ENCODE peak calls at places on chromosomes 13 and 19, in six cellular contexts. A is brain microvascular endothelial cell, R is A673, V is spleen, S is stomach, I is fibroblast of lung. T is an unnamed sample.

GRCh38 chr13:33009019-33009418 is 7.2 kb upstream of the KL start:
- DNase-seq in R (no peak), S (no peak), V (no peak), A (no peak), I (no peak), T (no peak)

GRCh38 chr13:91247768-91248167 is 99.7 kb upstream of the MIR17HG start:
- DNase-seq in S (no peak), A (no peak), I (peak; percentile 15), V (no peak), R (peak; percentile 6), T (no peak)

GRCh38 chr13:106752584-106753202 is 184.8 kb upstream of the ARGLU1 start:
- DNase-seq in S (no peak), R (no peak), V (no peak), A (no peak), I (no peak), T (no peak)

GRCh38 chr19:2221250-2221831 is 14.8 kb downstream of the PLEKHJ1 start:
- DNase-seq in S (no peak), A (peak; percentile 60), R (peak; percentile 39), I (peak; percentile 84), V (no peak), T (no peak)

GRCh38 chr19:18594824-18595373 is 6.3 kb downstream of the REX1BD start:
- DNase-seq in R (no peak), V (no peak), S (no peak), A (no peak), I (no peak), T (no peak)

GRCh38 chr13:39451301-39451700 is 151.7 kb downstream of the LHFPL6 start:
- DNase-seq in R (peak; percentile 70), A (no peak), I (peak; percentile 33), V (no peak), S (no peak), T (no peak)

GRCh38 chr13:51477149-51477548 is 24.3 kb upstream of the INTS6 start:
- DNase-seq in A (no peak), R (no peak), S (no peak), I (no peak), V (no peak), T (no peak)

GRCh38 chr13:98826156-98826555 is 73.7 kb upstream of the SLC15A1 start:
- DNase-seq in S (no peak), I (no peak), R (no peak), V (no peak), A (no peak), T (no peak)

GRCh38 chr13:45511310-45512147 is 46.8 kb downstream of the COG3 start:
- DNase-seq in I (peak; percentile 84), S (no peak), A (peak; percentile 53), V (no peak), R (peak; percentile 87), T (no peak)

GRCh38 chr19:33388231-33388816 is 14.8 kb downstream of the CEBPG start:
- DNase-seq in V (no peak), S (no peak), R (no peak), A (no peak), I (no peak), T (peak; percentile 64)

GRCh38 chr13:51045450-51045849 is 65.6 kb downstream of the C13orf42 start:
- DNase-seq in V (no peak), R (no peak), S (no peak), A (no peak), I (no peak), T (no peak)

GRCh38 chr19:41888926-41889325 is 5.9 kb downstream of the ARHGEF1 start:
- DNase-seq in A (no peak), R (no peak), I (no peak), S (no peak), V (no peak), T (no peak)

GRCh38 chr19:41892173-41892902 is 9.4 kb downstream of the ARHGEF1 start:
- DNase-seq in V (no peak), S (no peak), R (no peak), I (no peak), A (no peak), T (no peak)

GRCh38 chr19:41886761-41887710 is 4.1 kb downstream of the ARHGEF1 start:
- DNase-seq in A (no peak), S (no peak), I (no peak), V (peak; percentile 91), R (peak; percentile 75), T (no peak)

GRCh38 chr19:41887711-41888382 is 4.9 kb downstream of the ARHGEF1 start:
- DNase-seq in A (no peak), R (no peak), S (peak; percentile 76), V (peak; percentile 93), I (no peak), T (peak; percentile 72)

DNA sequence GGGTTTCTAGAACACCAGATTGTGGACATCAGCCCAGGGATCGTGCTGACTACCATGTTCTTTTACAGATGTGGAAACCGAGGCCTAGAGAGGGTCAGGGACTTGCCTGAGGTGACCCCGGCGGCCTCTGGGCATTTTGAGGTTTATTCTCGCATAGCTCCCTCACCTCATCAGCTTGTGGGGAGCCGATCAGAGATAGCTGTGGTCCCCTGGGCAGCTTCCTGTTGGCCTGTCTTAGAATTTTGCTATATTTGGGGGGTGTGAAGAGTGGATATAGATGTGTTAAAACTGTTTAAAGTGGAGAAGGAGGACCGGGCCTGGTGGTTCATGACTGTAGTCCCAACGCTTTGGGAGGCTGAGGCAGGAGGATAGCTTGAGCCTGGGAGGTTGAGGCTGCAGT is 6.9 kb downstream of the ARHGEF1 start:
- DNase-seq in I (no peak), A (no peak), S (no peak), R (no peak), V (no peak), T (no peak)
- H3K27me3 ChIP-seq in I (no peaks in the 10 kb centered on the region), A (no peaks in the 10 kb centered on the region), S (no peaks in the 10 kb centered on the region), R (no peaks in the 10 kb centered on the region), V (no peaks in the 10 kb centered on the region), T (no peaks in the 10 kb centered on the region)

DNA sequence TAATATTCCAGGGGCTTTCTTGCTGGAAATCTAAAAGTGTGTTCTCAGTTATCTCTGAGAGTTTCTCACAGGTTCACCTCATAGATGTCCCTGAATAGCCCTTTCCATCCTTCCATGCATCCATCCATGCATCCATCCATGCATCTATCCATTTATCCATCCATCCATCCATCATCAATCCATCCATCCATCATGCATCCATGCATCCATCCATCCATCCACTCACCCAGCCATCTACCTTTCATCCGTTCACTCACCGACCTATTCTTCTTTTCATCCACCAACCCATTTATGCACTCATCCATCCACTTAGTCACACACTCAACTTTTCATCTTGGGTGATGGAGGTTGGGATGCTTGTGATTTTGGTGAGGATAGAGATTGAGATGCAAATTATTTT is 7.4 kb upstream of the ADGRE3 start:
- DNase-seq in S (no peak), V (no peak), A (no peak), R (no peak), I (no peak), T (no peak)
- H3K27ac ChIP-seq in S (no peak overlapping the region), V (no peak overlapping the region), A (no peak overlapping the region), R (no peak overlapping the region), I (no peak overlapping the region), T (no peak overlapping the region)

GRCh38 chr19:6340493-6341201 is 7.2 kb upstream of the ACER1 start:
- DNase-seq in I (no peak), A (no peak), V (no peak), R (peak; percentile 61), S (no peak), T (no peak)
- TF ChIP-seq CTCF in I (no peak), A (no peak), V (no peak), R (peak; percentile 42), S (no peak), T (no peak)

DNA sequence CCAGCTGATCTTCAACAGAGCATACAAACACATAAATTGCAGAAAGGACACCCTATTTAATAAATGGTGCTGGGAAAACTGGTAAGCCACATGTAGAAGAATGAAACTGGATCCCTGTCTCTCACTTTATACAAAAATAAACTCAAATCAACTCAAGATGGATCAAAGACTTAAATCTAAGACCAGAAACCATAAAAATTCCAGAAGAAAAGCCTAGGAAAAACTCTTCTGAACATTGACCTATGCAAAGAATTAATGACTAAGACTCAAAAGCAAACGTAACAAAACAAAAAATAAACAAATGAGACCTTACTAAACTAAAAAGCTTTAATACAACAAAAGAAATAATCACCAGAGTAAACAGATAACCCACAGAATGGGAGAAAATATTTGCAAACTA is 74.5 kb upstream of the ABCC4 start:
- DNase-seq in V (no peak), S (no peak), A (no peak), I (no peak), R (no peak), T (no peak)
- H3K27me3 ChIP-seq in V (peaks cover 14% of the 10 kb centered on the region), S (no peaks in the 10 kb centered on the region), A (no peaks in the 10 kb centered on the region), I (no peaks in the 10 kb centered on the region), R (no peaks in the 10 kb centered on the region), T (no peaks in the 10 kb centered on the region)

GRCh38 chr13:30043631-30043925 is 193.2 kb upstream of the UBL3 start:
- DNase-seq in S (no peak), I (no peak), A (no peak), R (no peak), V (no peak), T (no peak)
- H3K27ac ChIP-seq in S (no peak overlapping the region), I (no peak overlapping the region), A (no peak overlapping the region), R (no peak overlapping the region), V (no peak overlapping the region), T (no peak overlapping the region)

T was measured in ascending aorta.